ENCODE peak calls at places on chromosome 19, in nine cellular contexts. S, Z, R, P, B, G, W, J and U are unnamed samples.

GRCh38 chr19:33280351-33280921 is 21.9 kb downstream of the CEBPA start:
- DNase-seq in W (no peak), P (no peak), B (no peak), Z (no peak), S (no peak), R (no peak), J (no peak), G (no peak), U (no peak)

GRCh38 chr19:32662186-32662585 is 12.8 kb downstream of the ANKRD27 start:
- DNase-seq in W (peak; percentile 52), J (no peak), B (peak; percentile 58), P (no peak), G (no peak), Z (no peak), S (no peak), R (no peak), U (peak; percentile 46)

GRCh38 chr19:13060233-13060963 is 42.3 kb downstream of the LYL1 start:
- DNase-seq in W (peak; percentile 43), P (peak; percentile 63), B (no peak), Z (peak; percentile 65), G (no peak), R (peak; percentile 71), S (peak; percentile 87), J (no peak), U (no peak)

GRCh38 chr19:974564-975257 is 9.4 kb upstream of the WDR18 start:
- DNase-seq in G (no peak), Z (no peak), W (no peak), R (no peak), P (no peak), J (no peak), B (no peak), S (no peak), U (no peak)

GRCh38 chr19:45346449-45346848 is 5.9 kb downstream of the KLC3 start:
- DNase-seq in W (no peak), J (no peak), S (no peak), G (no peak), B (no peak), Z (no peak), R (no peak), P (peak; percentile 32), U (no peak)

GRCh38 chr19:15042003-15042402 is 7.3 kb upstream of the CASP14 start:
- DNase-seq in S (no peak), Z (no peak), J (no peak), W (no peak), R (no peak), G (no peak), B (no peak), P (no peak), U (no peak)

GRCh38 chr19:45653634-45654033 is 14.4 kb upstream of the GIPR start:
- DNase-seq in G (no peak), J (no peak), Z (no peak), W (no peak), R (no peak), P (no peak), S (no peak), B (no peak), U (no peak)

GRCh38 chr19:44890366-44891015 is 563 bp upstream of the TOMM40 start:
- DNase-seq in S (peak; percentile 100), R (peak; percentile 100), G (peak; percentile 100), Z (peak; percentile 100), B (peak; percentile 100), P (no peak), J (no peak), W (peak; percentile 99), U (peak; percentile 100)

GRCh38 chr19:42067315-42067888 is 2.6 kb downstream of the GRIK5 start:
- DNase-seq in B (no peak), S (no peak), W (no peak), R (no peak), P (no peak), Z (no peak), G (no peak), J (no peak), U (no peak)

GRCh38 chr19:44303976-44304568 is 753 bp downstream of the ZNF235 start:
- DNase-seq in G (no peak), R (no peak), S (no peak), P (peak; percentile 60), Z (no peak), B (peak; percentile 3), W (peak; percentile 46), J (no peak), U (peak; percentile 1)

GRCh38 chr19:22422220-22422619 is at the start of gene ZNF98:
- DNase-seq in P (no peak), B (no peak), W (no peak), G (peak; percentile 9), S (peak; percentile 87), J (no peak), Z (peak; percentile 35), R (peak; percentile 66), U (no peak)

GRCh38 chr19:15138427-15138826 is 31.2 kb downstream of the SYDE1 start:
- DNase-seq in S (no peak), R (no peak), G (no peak), Z (no peak), P (no peak), J (no peak), B (peak; percentile 58), W (no peak), U (no peak)

GRCh38 chr19:28023064-28023463 is 1189.9 kb downstream of the UQCRFS1 start:
- DNase-seq in S (no peak), P (no peak), W (peak; percentile 97), J (peak; percentile 78), G (no peak), B (no peak), Z (no peak), R (no peak), U (no peak)

GRCh38 chr19:17510220-17510993 is 1.0 kb upstream of the PGLS start:
- DNase-seq in G (no peak), S (no peak), R (no peak), B (no peak), Z (no peak), J (no peak), P (no peak), W (peak; percentile 17), U (peak; percentile 27)

GRCh38 chr19:4352701-4353121 is 9.3 kb downstream of the MPND start:
- DNase-seq in S (peak; percentile 80), B (peak; percentile 71), G (peak; percentile 46), P (peak; percentile 84), J (no peak), R (no peak), Z (no peak), W (peak; percentile 50), U (peak; percentile 65)

GRCh38 chr19:16736709-16737108 is 17.1 kb downstream of the NWD1 start:
- DNase-seq in Z (no peak), S (no peak), P (peak; percentile 20), B (no peak), J (no peak), R (no peak), W (peak; percentile 10), G (no peak), U (peak; percentile 53)

GRCh38 chr19:50317115-50317514 is 12.1 kb downstream of the KCNC3 start:
- DNase-seq in B (no peak), P (no peak), Z (no peak), G (no peak), J (no peak), R (no peak), W (no peak), S (peak; percentile 9), U (no peak)

GRCh38 chr19:35305181-35305580 is 13.2 kb downstream of the MAG start:
- DNase-seq in Z (no peak), J (no peak), S (no peak), W (no peak), B (no peak), G (no peak), P (no peak), R (no peak), U (no peak)
- H3K4me1 ChIP-seq in Z (no peaks in the 10 kb centered on the region), J (no peaks in the 10 kb centered on the region), S (no peaks in the 10 kb centered on the region), W (no peaks in the 10 kb centered on the region), B (no peaks in the 10 kb centered on the region), G (no peaks in the 10 kb centered on the region), P (no peaks in the 10 kb centered on the region), R (peaks cover 9% of the 10 kb centered on the region), U (peaks cover 70% of the 10 kb centered on the region)

GRCh38 chr19:40078377-40078776 is 12.4 kb downstream of the ZNF780A start:
- DNase-seq in B (no peak), S (no peak), Z (no peak), P (no peak), W (no peak), G (no peak), J (no peak), R (no peak), U (no peak)

GRCh38 chr19:40084948-40085347 is 5.8 kb downstream of the ZNF780A start:
- DNase-seq in R (no peak), S (no peak), G (no peak), Z (no peak), W (no peak), J (no peak), P (no peak), B (no peak), U (no peak)

GRCh38 chr19:40080289-40080688 is 10.5 kb downstream of the ZNF780A start:
- DNase-seq in S (no peak), B (no peak), Z (no peak), W (no peak), R (no peak), P (no peak), G (no peak), J (no peak), U (no peak)
- H3K9me3 ChIP-seq in S (peaks cover 3% of the 10 kb centered on the region), B (peaks cover 12% of the 10 kb centered on the region), Z (no peaks in the 10 kb centered on the region), W (no peaks in the 10 kb centered on the region), R (no peaks in the 10 kb centered on the region), P (peaks cover 12% of the 10 kb centered on the region), G (peaks cover 23% of the 10 kb centered on the region), J (no peaks in the 10 kb centered on the region), U (peaks cover 33% of the 10 kb centered on the region)

DNA sequence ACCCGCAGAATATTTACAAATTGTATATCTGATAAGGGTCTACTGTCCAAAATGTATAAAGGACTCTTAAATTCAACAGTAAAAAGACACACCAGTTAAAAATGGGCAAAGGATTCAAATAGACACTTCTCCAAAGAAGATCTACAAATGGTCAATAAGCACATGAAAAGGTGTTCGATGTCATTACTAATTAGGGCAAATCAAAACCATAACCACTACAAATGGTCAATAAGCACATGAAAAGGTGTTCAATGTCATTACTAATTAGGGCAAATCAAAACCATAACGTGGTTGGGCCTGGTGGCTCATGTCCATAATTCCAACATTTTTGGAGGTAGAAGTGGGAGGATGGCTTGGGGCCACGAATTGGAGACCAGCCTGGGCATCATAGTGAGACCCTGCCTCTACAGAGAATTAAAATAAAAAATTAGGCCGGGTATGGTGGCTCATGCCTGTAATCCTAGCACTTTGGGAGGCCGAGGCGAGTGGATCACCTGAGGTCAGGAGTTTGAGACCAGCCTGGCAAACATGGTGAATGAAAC is 40.5 kb downstream of the ACTN4 start:
- DNase-seq in Z (no peak), S (no peak), R (no peak), G (no peak), J (no peak), B (no peak), P (no peak), W (no peak), U (no peak)
- H3K27ac ChIP-seq in Z (peak overlapping the region; percentile 100), S (no peak overlapping the region), R (peak overlapping the region; percentile 31), G (peak overlapping the region; percentile 22), J (peak overlapping the region; percentile 97), B (no peak overlapping the region), P (no peak overlapping the region), W (no peak overlapping the region), U (no peak overlapping the region)

DNA sequence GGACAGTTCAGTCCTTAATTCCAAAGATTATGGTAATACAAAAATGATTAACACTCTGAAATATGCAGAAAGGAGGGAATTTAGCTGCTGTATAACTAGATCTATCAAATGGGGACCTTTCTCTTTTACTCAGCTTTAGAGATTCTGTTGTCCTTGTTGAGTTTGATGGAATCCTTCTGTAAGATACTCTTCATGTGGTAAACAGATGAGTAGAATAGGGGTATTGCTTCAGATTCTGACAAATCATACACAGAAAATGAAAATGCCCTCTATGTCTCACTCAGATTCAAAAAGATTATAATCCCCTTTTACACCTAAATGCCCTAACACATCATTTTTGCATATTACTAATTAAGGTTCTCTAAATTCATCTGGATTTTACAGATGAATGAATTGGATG is 50.7 kb downstream of the ARHGAP35 start:
- DNase-seq in W (no peak), G (no peak), Z (no peak), J (no peak), S (no peak), B (no peak), R (no peak), P (no peak), U (no peak)
- H3K4me1 ChIP-seq in W (peaks cover 17% of the 10 kb centered on the region), G (peaks cover 26% of the 10 kb centered on the region), Z (peaks cover 7% of the 10 kb centered on the region), J (peaks cover 72% of the 10 kb centered on the region), S (peaks cover 3% of the 10 kb centered on the region), B (peaks cover 12% of the 10 kb centered on the region), R (peaks cover 67% of the 10 kb centered on the region), P (peaks cover 11% of the 10 kb centered on the region), U (peaks cover 23% of the 10 kb centered on the region)